ENCODE peak calls at places on chromosomes 12 and 14, in ten cellular contexts. J is right lobe of liver, D is Peyer's patch, N is epithelial cell of proximal tubule, S is psoas muscle, Z is GM06990, Q is heart right ventricle, H is thoracic aorta, A is IMR-90, W is GM12865. L is an unnamed sample.

GRCh38 chr14:67610491-67610890 is 9.2 kb upstream of the ARG2 start:
- DNase-seq in S (no peak), W (no peak), D (no peak), A (no peak), H (no peak), J (no peak), Z (no peak), N (no peak), Q (no peak), L (no peak)

GRCh38 chr12:51395283-51396230 is 4.4 kb upstream of the GALNT6 start:
- DNase-seq in Q (no peak), N (no peak), J (no peak), H (no peak), S (no peak), Z (peak), D (no peak), A (no peak), W (peak), L (no peak)

GRCh38 chr14:81534510-81535074 is 939 bp upstream of the SEL1L start:
- DNase-seq in W (no peak), H (no peak), Q (no peak), S (no peak), J (no peak), Z (no peak), A (no peak), D (no peak), N (no peak), L (no peak)

GRCh38 chr14:50520947-50521815 is 11.2 kb downstream of the MAP4K5 start:
- DNase-seq in N (no peak), D (no peak), Q (no peak), Z (peak), J (no peak), H (peak), S (no peak), W (peak), A (peak), L (peak)

GRCh38 chr14:75835156-75836141 is 146.3 kb downstream of the TGFB3 start:
- DNase-seq in H (no peak), Z (no peak), S (no peak), J (no peak), A (no peak), Q (no peak), N (no peak), W (no peak), D (no peak), L (no peak)

GRCh38 chr12:124923906-124924734 is 9.7 kb upstream of the UBC start:
- DNase-seq in Z (no peak), S (no peak), N (no peak), J (no peak), H (no peak), Q (no peak), A (peak), D (no peak), W (no peak), L (peak)

GRCh38 chr14:73058923-73059311 is 583 bp downstream of the RBM25 start:
- DNase-seq in S (no peak), D (no peak), J (peak), Z (no peak), Q (no peak), N (no peak), A (peak), H (peak), W (no peak), L (peak)

GRCh38 chr12:89542912-89543592 is 17.2 kb upstream of the POC1B start:
- DNase-seq in H (no peak), Z (no peak), J (peak), A (peak), D (no peak), S (peak), Q (no peak), W (peak), N (peak), L (peak)

GRCh38 chr12:75478395-75478794 is 2.2 kb upstream of the GLIPR1 start:
- DNase-seq in H (no peak), S (no peak), Z (no peak), W (peak), A (peak), N (no peak), D (no peak), J (no peak), Q (no peak), L (peak)

GRCh38 chr14:101882141-101882935 is 82.0 kb upstream of the DYNC1H1 start:
- DNase-seq in J (no peak), Q (no peak), N (no peak), D (no peak), H (no peak), Z (no peak), S (no peak), W (no peak), A (no peak), L (no peak)

GRCh38 chr12:114945351-114945750 is 261.4 kb upstream of the TBX3 start:
- DNase-seq in J (no peak), S (no peak), Q (no peak), D (no peak), W (no peak), Z (no peak), H (no peak), N (no peak), A (no peak), L (no peak)

GRCh38 chr14:106083082-106083481 is 556.7 kb downstream of the TMEM121 start:
- DNase-seq in Q (no peak), H (no peak), S (no peak), D (no peak), J (no peak), W (no peak), N (no peak), A (no peak), Z (no peak), L (no peak)

GRCh38 chr12:93256258-93256969 is 121.3 kb upstream of the NUDT4 start:
- DNase-seq in Q (no peak), H (no peak), S (no peak), N (no peak), D (no peak), J (no peak), A (no peak), W (no peak), Z (no peak), L (peak)

GRCh38 chr14:102568115-102568614 is 24.3 kb upstream of the RCOR1 start:
- DNase-seq in N (no peak), D (peak), A (no peak), J (no peak), H (no peak), W (peak), S (no peak), Q (no peak), Z (no peak), L (no peak)

GRCh38 chr12:117026343-117026742 is 72.9 kb downstream of the TESC start:
- DNase-seq in H (no peak), S (no peak), Q (no peak), D (no peak), J (peak), A (no peak), Z (no peak), N (no peak), W (no peak), L (no peak)

GRCh38 chr12:111692575-111693210 is 6.8 kb downstream of the ACAD10 start:
- DNase-seq in Q (no peak), Z (no peak), D (no peak), A (peak), J (no peak), W (peak), H (no peak), N (no peak), S (no peak), L (peak)

GRCh38 chr12:52896190-52897100 is 8.4 kb downstream of the KRT8 start:
- DNase-seq in N (no peak), J (no peak), Z (no peak), Q (no peak), A (no peak), D (peak), W (no peak), S (no peak), H (no peak), L (no peak)

GRCh38 chr12:51156366-51156765 is 16.6 kb downstream of the TFCP2 start:
- DNase-seq in N (no peak), D (no peak), Q (no peak), W (no peak), H (no peak), S (no peak), J (no peak), A (no peak), Z (no peak), L (no peak)

GRCh38 chr12:13367973-13368372 is 171.4 kb downstream of the EMP1 start:
- DNase-seq in Z (no peak), Q (no peak), A (no peak), N (no peak), J (no peak), H (no peak), W (no peak), S (no peak), D (no peak), L (no peak)

GRCh38 chr12:98499668-98500456 is 15.5 kb upstream of the TMPO start:
- DNase-seq in J (peak), S (no peak), N (no peak), A (no peak), H (no peak), D (peak), Q (no peak), Z (no peak), W (no peak), L (no peak)

GRCh38 chr12:102871014-102871413 is 46.0 kb downstream of the PAH start:
- DNase-seq in Z (no peak), D (no peak), N (no peak), Q (no peak), S (no peak), A (no peak), W (no peak), H (no peak), J (no peak), L (no peak)

GRCh38 chr12:65300679-65301349 is 22.3 kb downstream of the MSRB3 start:
- DNase-seq in Z (no peak), A (peak), N (no peak), D (no peak), H (no peak), W (peak), S (no peak), Q (no peak), J (no peak), L (peak)
- TF ChIP-seq CTCF in Z (peak), A (peak), N (peak), D (peak), H (peak), W (no peak), S (peak), Q (peak), J (peak), L (peak)

GRCh38 chr12:26227376-26227775 is 32.0 kb downstream of the SSPN start:
- DNase-seq in J (no peak), Q (no peak), N (no peak), D (no peak), H (no peak), A (no peak), Z (no peak), S (no peak), W (no peak), L (no peak)
- H3K4me3 ChIP-seq in J (no peak), Q (peak), N (peak), D (peak), H (peak), A (no peak), Z (no peak), S (peak), W (no peak), L (no peak)

GRCh38 chr12:40312982-40313576 is 88.3 kb downstream of the LRRK2 start:
- DNase-seq in D (no peak), W (peak), S (no peak), Q (no peak), A (peak), J (no peak), H (no peak), Z (no peak), N (no peak), L (peak)
- TF ChIP-seq CTCF in D (no peak), W (peak), S (peak), Q (peak), A (peak), J (peak), H (peak), Z (peak), N (peak), L (peak)

GRCh38 chr14:71932229-71932951 is at the start of gene RGS6:
- DNase-seq in A (no peak), S (peak), J (no peak), H (no peak), W (peak), Q (peak), Z (peak), D (peak), N (no peak), L (peak)
- H3K4me3 ChIP-seq in A (no peak), S (peak), J (no peak), H (peak), W (peak), Q (peak), Z (peak), D (peak), N (peak), L (no peak)

GRCh38 chr12:58764100-58764953 is 156.0 kb downstream of the LRIG3 start:
- DNase-seq in J (no peak), Q (no peak), H (no peak), Z (no peak), D (no peak), A (peak), W (peak), S (no peak), N (no peak), L (peak)

GRCh38 chr12:58765076-58765475 is 155.2 kb downstream of the LRIG3 start:
- DNase-seq in H (no peak), N (no peak), W (no peak), Z (no peak), S (no peak), A (no peak), J (no peak), D (no peak), Q (no peak), L (no peak)

GRCh38 chr12:58765653-58766554 is 154.4 kb downstream of the LRIG3 start:
- DNase-seq in Q (no peak), D (no peak), S (no peak), W (no peak), J (peak), A (peak), H (no peak), N (no peak), Z (no peak), L (no peak)
- TF ChIP-seq CTCF in Q (no peak), D (no peak), S (no peak), W (no peak), J (no peak), A (no peak), H (no peak), N (no peak), Z (no peak), L (no peak)

GRCh38 chr12:50017653-50018052 is 7.6 kb downstream of the RACGAP1 start:
- DNase-seq in N (no peak), J (no peak), W (no peak), H (no peak), A (peak), Z (no peak), Q (no peak), S (no peak), D (no peak), L (peak)
- H3K4me3 ChIP-seq in N (no peak), J (no peak), W (no peak), H (no peak), A (no peak), Z (no peak), Q (no peak), S (no peak), D (no peak), L (no peak)

DNA sequence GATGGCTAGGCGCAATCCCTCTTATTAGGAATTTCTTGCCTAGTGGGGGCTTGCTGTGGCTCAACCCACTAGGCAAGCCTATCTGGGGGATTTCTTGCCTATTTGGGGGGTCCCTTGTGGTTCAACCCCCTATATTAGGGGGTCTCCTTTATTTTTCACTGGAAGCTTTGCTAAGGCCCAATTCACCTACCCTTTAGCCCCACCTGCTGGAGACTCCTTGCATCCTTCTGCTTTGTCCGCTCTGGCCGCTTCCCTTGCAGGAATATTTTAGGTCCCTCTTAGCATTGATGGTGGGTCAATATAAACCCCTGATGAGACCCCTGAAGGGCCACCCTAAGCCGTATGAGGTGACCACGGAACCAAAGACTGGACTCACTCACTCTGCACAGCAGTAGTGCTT is 1552.1 kb downstream of the AACS start:
- DNase-seq in H (no peak), J (no peak), W (no peak), Q (no peak), S (no peak), D (no peak), Z (no peak), A (no peak), N (no peak), L (peak)
- TF ChIP-seq CTCF in H (peak), J (peak), W (peak), Q (peak), S (no peak), D (no peak), Z (peak), A (no peak), N (peak), L (no peak)

GRCh38 chr12:96233941-96234461 is 39.8 kb downstream of the ELK3 start:
- DNase-seq in A (peak), N (no peak), W (no peak), J (peak), Q (peak), D (peak), H (peak), Z (no peak), S (peak), L (peak)
- H3K4me3 ChIP-seq in A (no peak), N (no peak), W (no peak), J (no peak), Q (no peak), D (no peak), H (peak), Z (no peak), S (no peak), L (no peak)

GRCh38 chr12:45890276-45890675 is 100.1 kb downstream of the SCAF11 start:
- DNase-seq in J (no peak), A (no peak), Q (no peak), S (no peak), Z (no peak), N (no peak), H (no peak), D (no peak), W (no peak), L (no peak)
- TF ChIP-seq CTCF in J (no peak), A (no peak), Q (no peak), S (no peak), Z (no peak), N (no peak), H (no peak), D (no peak), W (no peak), L (no peak)